ENCODE peak calls at places on chromosome 17, in eight cellular contexts. T is neuronal stem cell; F is uterus; L is effector memory CD4-positive, alpha-beta T cell; H is ascending aorta; Q is lower lobe of right lung; Z is astrocyte; C is ovary. J is an unnamed sample.
A peak's percentile ranks its signal among the peaks of the same experiment; 100 is the strongest.

GRCh38 chr17:48213797-48214196 is 106.2 kb downstream of the SNX11 start:
- DNase-seq in T (no peak), F (no peak), L (no peak), H (no peak), Q (no peak), Z (no peak), C (no peak), J (no peak)

GRCh38 chr17:74919440-74920305 is 3.4 kb downstream of the USH1G start:
- DNase-seq in T (no peak), F (no peak), L (no peak), H (no peak), Q (no peak), Z (no peak), C (no peak), J (no peak)

GRCh38 chr17:61201211-61201610 is 198.4 kb upstream of the TBX2 start:
- DNase-seq in T (no peak), F (no peak), L (no peak), H (no peak), Q (no peak), Z (peak; percentile 98), C (no peak), J (no peak)

GRCh38 chr17:76515291-76515949 is 14.2 kb upstream of the RHBDF2 start:
- DNase-seq in T (no peak), F (peak; percentile 85), L (peak; percentile 86), H (peak; percentile 69), Q (peak; percentile 67), Z (peak; percentile 95), C (no peak), J (no peak)

GRCh38 chr17:8692916-8693315 is 51.7 kb downstream of the CCDC42 start:
- DNase-seq in T (no peak), F (no peak), L (no peak), H (no peak), Q (no peak), Z (no peak), C (no peak), J (no peak)

GRCh38 chr17:8002646-8003593 is 505 bp downstream of the GUCY2D start:
- DNase-seq in T (no peak), F (no peak), L (no peak), H (no peak), Q (no peak), Z (no peak), C (no peak), J (no peak)

GRCh38 chr17:47299239-47299910 is 24.4 kb upstream of the EFCAB13 start:
- DNase-seq in T (no peak), F (no peak), L (no peak), H (no peak), Q (no peak), Z (no peak), C (no peak), J (no peak)

GRCh38 chr17:76270127-76270592 is 5.0 kb downstream of the UBALD2 start:
- DNase-seq in T (no peak), F (no peak), L (no peak), H (no peak), Q (no peak), Z (no peak), C (no peak), J (no peak)

GRCh38 chr17:40466298-40466971 is 23.2 kb downstream of the IGFBP4 start:
- DNase-seq in T (no peak), F (no peak), L (no peak), H (no peak), Q (no peak), Z (no peak), C (no peak), J (no peak)

GRCh38 chr17:78738245-78738644 is 43.8 kb downstream of the CYTH1 start:
- DNase-seq in T (no peak), F (no peak), L (no peak), H (no peak), Q (no peak), Z (no peak), C (no peak), J (no peak)

GRCh38 chr17:60586288-60586974 is 13.6 kb upstream of the PPM1D start:
- DNase-seq in T (no peak), F (no peak), L (no peak), H (no peak), Q (no peak), Z (no peak), C (no peak), J (no peak)

GRCh38 chr17:17741346-17742023 is 60.2 kb downstream of the RAI1 start:
- DNase-seq in T (peak; percentile 74), F (no peak), L (no peak), H (no peak), Q (no peak), Z (peak; percentile 39), C (no peak), J (no peak)

GRCh38 chr17:20059728-20060188 is 50.6 kb downstream of the SPECC1 start:
- DNase-seq in T (no peak), F (no peak), L (no peak), H (no peak), Q (no peak), Z (no peak), C (no peak), J (no peak)

GRCh38 chr17:79132271-79133064 is 57.8 kb downstream of the ENGASE start:
- DNase-seq in T (no peak), F (no peak), L (no peak), H (no peak), Q (no peak), Z (no peak), C (no peak), J (no peak)

GRCh38 chr17:42341568-42341967 is 46.7 kb downstream of the STAT3 start:
- DNase-seq in T (no peak), F (no peak), L (no peak), H (no peak), Q (no peak), Z (no peak), C (no peak), J (no peak)

GRCh38 chr17:6797718-6798351 is 21.8 kb downstream of the FBXO39 start:
- DNase-seq in T (no peak), F (no peak), L (no peak), H (no peak), Q (no peak), Z (no peak), C (no peak), J (no peak)

GRCh38 chr17:71803656-71804284 is 317.1 kb upstream of the SOX9 start:
- DNase-seq in T (no peak), F (no peak), L (no peak), H (no peak), Q (no peak), Z (no peak), C (no peak), J (no peak)

GRCh38 chr17:75970626-75971025 is 8.3 kb downstream of the ACOX1 start:
- DNase-seq in T (no peak), F (no peak), L (no peak), H (no peak), Q (no peak), Z (no peak), C (no peak), J (no peak)

GRCh38 chr17:69578385-69578936 is 164.0 kb downstream of the MAP2K6 start:
- DNase-seq in T (no peak), F (no peak), L (no peak), H (no peak), Q (no peak), Z (no peak), C (no peak), J (no peak)

GRCh38 chr17:45436161-45436560 is 3.5 kb upstream of the ARHGAP27 start:
- DNase-seq in T (no peak), F (no peak), L (no peak), H (no peak), Q (no peak), Z (no peak), C (no peak), J (no peak)
- H3K4me1 ChIP-seq in T (peaks cover 2% of the 10 kb centered on the region), F (peaks cover 16% of the 10 kb centered on the region), L (peaks cover 5% of the 10 kb centered on the region), H (peaks cover 6% of the 10 kb centered on the region), Q (peaks cover 27% of the 10 kb centered on the region), Z (peaks cover 28% of the 10 kb centered on the region), C (peaks cover 4% of the 10 kb centered on the region), J (peaks cover 15% of the 10 kb centered on the region)

DNA sequence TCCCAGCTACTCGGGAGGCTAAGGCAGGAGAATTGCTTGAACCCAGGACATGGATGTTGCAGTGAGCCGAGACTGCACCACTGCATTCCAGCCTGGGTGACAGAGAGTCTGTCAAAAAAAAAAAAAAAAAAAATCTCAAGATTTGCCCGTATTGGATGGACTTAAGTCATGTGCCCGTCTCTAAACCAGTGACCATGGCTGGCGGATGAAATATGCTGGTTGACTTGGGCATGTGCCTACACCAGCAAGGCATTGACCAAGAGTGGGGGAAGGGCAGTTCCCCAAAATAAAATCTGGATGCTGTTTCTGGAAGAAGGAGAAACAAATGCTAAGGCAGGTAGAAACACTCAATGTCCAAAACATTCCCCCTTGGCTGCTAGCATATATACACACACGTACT is 21.5 kb upstream of the COL1A1 start:
- DNase-seq in T (no peak), F (no peak), L (no peak), H (no peak), Q (no peak), Z (no peak), C (no peak), J (no peak)
- H3K4me1 ChIP-seq in T (peaks cover 15% of the 10 kb centered on the region), F (peaks cover 9% of the 10 kb centered on the region), L (no peaks in the 10 kb centered on the region), H (peaks cover 21% of the 10 kb centered on the region), Q (peaks cover 47% of the 10 kb centered on the region), Z (peaks cover 42% of the 10 kb centered on the region), C (peaks cover 12% of the 10 kb centered on the region), J (peaks cover 30% of the 10 kb centered on the region)

GRCh38 chr17:1830288-1830687 is 483 bp downstream of the RPA1 start:
- DNase-seq in T (peak; percentile 26), F (no peak), L (no peak), H (no peak), Q (no peak), Z (peak; percentile 5), C (no peak), J (no peak)
- H3K4me1 ChIP-seq in T (peaks cover 3% of the 10 kb centered on the region), F (no peaks in the 10 kb centered on the region), L (peaks cover 21% of the 10 kb centered on the region), H (no peaks in the 10 kb centered on the region), Q (peaks cover 20% of the 10 kb centered on the region), Z (peaks cover 10% of the 10 kb centered on the region), C (peaks cover 2% of the 10 kb centered on the region), J (no peaks in the 10 kb centered on the region)

GRCh38 chr17:3771140-3771539 is 29.8 kb downstream of the ITGAE start:
- DNase-seq in T (no peak), F (no peak), L (no peak), H (no peak), Q (no peak), Z (no peak), C (no peak), J (no peak)

GRCh38 chr17:3768341-3768740 is 32.6 kb downstream of the ITGAE start:
- DNase-seq in T (no peak), F (no peak), L (no peak), H (no peak), Q (no peak), Z (no peak), C (no peak), J (no peak)

GRCh38 chr17:3768786-3769185 is 32.2 kb downstream of the ITGAE start:
- DNase-seq in T (no peak), F (no peak), L (no peak), H (no peak), Q (no peak), Z (no peak), C (no peak), J (no peak)

GRCh38 chr17:3772764-3773163 is 28.2 kb downstream of the ITGAE start:
- DNase-seq in T (no peak), F (no peak), L (no peak), H (no peak), Q (no peak), Z (no peak), C (no peak), J (no peak)

DNA sequence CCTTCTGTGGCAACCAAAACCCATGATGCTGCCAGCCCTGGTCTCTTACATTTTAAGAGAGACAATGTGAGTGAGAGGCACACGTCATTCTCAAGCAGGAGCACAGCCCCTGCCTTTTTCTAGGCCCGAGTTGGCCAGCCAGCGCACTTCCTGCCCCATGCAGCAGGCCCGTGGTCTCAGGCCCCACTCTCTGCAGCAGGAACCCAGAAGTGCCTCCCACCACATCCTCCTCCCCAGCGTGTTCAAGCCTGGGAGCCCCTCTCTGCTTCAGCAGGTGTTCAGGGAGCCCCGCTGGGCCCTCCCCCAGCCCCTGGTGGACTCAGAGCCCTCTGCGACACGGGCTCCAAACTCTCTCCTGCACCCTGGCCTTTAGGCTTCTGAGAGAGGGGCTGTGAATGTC is 30.5 kb downstream of the ITGAE start:
- DNase-seq in T (no peak), F (no peak), L (no peak), H (no peak), Q (peak; percentile 47), Z (no peak), C (no peak), J (no peak)
- H3K4me1 ChIP-seq in T (peaks cover 1% of the 10 kb centered on the region), F (no peaks in the 10 kb centered on the region), L (peaks cover 11% of the 10 kb centered on the region), H (no peaks in the 10 kb centered on the region), Q (no peaks in the 10 kb centered on the region), Z (peaks cover 21% of the 10 kb centered on the region), C (no peaks in the 10 kb centered on the region), J (no peaks in the 10 kb centered on the region)